ENCODE peak calls at places on chromosomes 3 and 15, in nine cellular contexts. N, P, W, Q, T, Z, E, U and I are unnamed samples. For H3K4me1, the result is how much of the 10 kb centered on the place peaks cover.

GRCh38 chr3:53109190-53109589 is 21.0 kb downstream of the RFT1 start:
- DNase-seq in P (no peak), Q (no peak), U (no peak), T (peak), N (no peak), E (no peak), Z (no peak), W (no peak), I (no peak)

GRCh38 chr15:101051291-101052030 is 132.3 kb downstream of the LRRK1 start:
- DNase-seq in Z (no peak), U (no peak), E (no peak), P (peak), T (no peak), W (no peak), Q (no peak), N (no peak), I (peak)

GRCh38 chr15:99631256-99631655 is 65.5 kb downstream of the MEF2A start:
- DNase-seq in U (no peak), E (no peak), W (no peak), Q (no peak), Z (no peak), T (no peak), N (no peak), P (no peak), I (no peak)

GRCh38 chr3:3600665-3601340 is 198.4 kb upstream of the LRRN1 start:
- DNase-seq in Z (no peak), N (no peak), T (no peak), U (no peak), E (no peak), P (no peak), Q (no peak), W (no peak), I (no peak)

GRCh38 chr3:142732066-142732465 is 8.2 kb downstream of the TRPC1 start:
- DNase-seq in P (no peak), E (no peak), T (no peak), Q (no peak), U (no peak), W (no peak), Z (no peak), N (no peak), I (no peak)

GRCh38 chr3:34703058-34703457 is 904.6 kb downstream of the PDCD6IP start:
- DNase-seq in W (no peak), E (no peak), N (no peak), Z (no peak), Q (no peak), U (no peak), T (no peak), P (no peak), I (no peak)

GRCh38 chr3:57652203-57652602 is 40.7 kb downstream of the DENND6A start:
- DNase-seq in E (no peak), P (no peak), U (no peak), T (no peak), N (no peak), Z (no peak), W (no peak), Q (no peak), I (no peak)

GRCh38 chr3:36434682-36435426 is 54.5 kb downstream of the STAC start:
- DNase-seq in U (no peak), E (no peak), Z (no peak), N (no peak), Q (no peak), P (no peak), W (no peak), T (no peak), I (no peak)

GRCh38 chr3:188689101-188689574 is 482.6 kb upstream of the TPRG1 start:
- DNase-seq in Z (no peak), U (no peak), P (no peak), Q (no peak), E (no peak), W (no peak), N (no peak), T (peak), I (no peak)

GRCh38 chr15:66739287-66739686 is 37.3 kb downstream of the SMAD6 start:
- DNase-seq in W (no peak), Q (no peak), E (no peak), Z (no peak), U (no peak), N (no peak), T (no peak), P (no peak), I (no peak)

GRCh38 chr3:38590521-38590920 is 59.0 kb downstream of the SCN5A start:
- DNase-seq in N (no peak), Z (no peak), E (no peak), P (no peak), T (no peak), W (no peak), Q (no peak), U (no peak), I (peak)

GRCh38 chr15:25244731-25245585 is 193.9 kb downstream of the UBE3A start:
- DNase-seq in W (peak), Q (no peak), U (no peak), E (peak), P (peak), N (no peak), Z (no peak), T (no peak), I (no peak)

GRCh38 chr3:72255736-72256559 is 471.0 kb upstream of the PROK2 start:
- DNase-seq in W (peak), P (peak), Z (peak), U (no peak), E (no peak), Q (no peak), T (no peak), N (peak), I (no peak)

GRCh38 chr15:47157827-47158226 is 559.5 kb upstream of the SEMA6D start:
- DNase-seq in T (no peak), Z (no peak), E (no peak), P (no peak), N (no peak), Q (no peak), U (no peak), W (no peak), I (no peak)

GRCh38 chr15:76172782-76173181 is 113.0 kb downstream of the TMEM266 start:
- DNase-seq in T (no peak), E (no peak), N (peak), W (no peak), Q (no peak), Z (no peak), U (no peak), P (no peak), I (no peak)

GRCh38 chr15:87843312-87843711 is 413.2 kb downstream of the NTRK3 start:
- DNase-seq in N (no peak), U (no peak), W (no peak), Z (no peak), T (no peak), E (no peak), P (no peak), Q (no peak), I (no peak)

GRCh38 chr3:173410836-173411235 is 13.3 kb downstream of the NLGN1 start:
- DNase-seq in W (no peak), E (no peak), Q (no peak), T (no peak), N (no peak), P (no peak), U (no peak), Z (no peak), I (no peak)

GRCh38 chr3:14537590-14538450 is 2.3 kb downstream of the GRIP2 start:
- DNase-seq in U (no peak), W (peak), T (no peak), P (no peak), Z (no peak), N (peak), Q (no peak), E (no peak), I (no peak)

GRCh38 chr15:78983146-78983918 is 38.5 kb upstream of the CTSH start:
- DNase-seq in W (no peak), P (no peak), Z (no peak), T (no peak), Q (no peak), N (no peak), E (peak), U (no peak), I (no peak)

GRCh38 chr3:14405120-14405885 is 2.9 kb downstream of the SLC6A6 start:
- DNase-seq in E (no peak), N (no peak), W (no peak), Z (no peak), U (no peak), T (no peak), Q (no peak), P (no peak), I (no peak)

GRCh38 chr3:48851407-48851806 is 3.7 kb upstream of the PRKAR2A start:
- DNase-seq in Z (no peak), N (no peak), U (no peak), P (no peak), Q (no peak), T (peak), E (no peak), W (no peak), I (no peak)

GRCh38 chr3:138923531-138923994 is 23.4 kb downstream of the FOXL2 start:
- DNase-seq in Q (peak), N (peak), T (peak), W (peak), E (peak), Z (peak), U (peak), P (peak), I (no peak)

GRCh38 chr3:147396709-147397046 is 9.7 kb downstream of the ZIC4 start:
- DNase-seq in Q (no peak), W (no peak), Z (no peak), U (no peak), E (no peak), T (no peak), P (no peak), N (no peak), I (no peak)

GRCh38 chr3:38835939-38836338 is 19.9 kb upstream of the SCN10A start:
- DNase-seq in N (no peak), W (no peak), U (no peak), Z (no peak), T (no peak), P (no peak), E (no peak), Q (no peak), I (peak)

GRCh38 chr15:45448516-45448915 is 70.2 kb upstream of the GATM start:
- DNase-seq in U (no peak), Z (no peak), Q (no peak), P (peak), E (no peak), W (no peak), T (peak), N (no peak), I (no peak)

GRCh38 chr3:185677146-185677829 is 91.2 kb downstream of the SENP2 start:
- DNase-seq in Z (no peak), Q (no peak), W (no peak), T (peak), P (peak), N (no peak), U (no peak), E (no peak), I (no peak)

GRCh38 chr15:80061581-80061980 is 2.1 kb downstream of the ZFAND6 start:
- DNase-seq in E (no peak), W (no peak), Q (no peak), P (no peak), U (no peak), T (peak), N (no peak), Z (no peak), I (no peak)

GRCh38 chr3:180180795-180181194 is 144.1 kb upstream of the PEX5L start:
- DNase-seq in U (no peak), P (no peak), Z (no peak), T (peak), N (no peak), E (no peak), Q (no peak), W (no peak), I (no peak)

GRCh38 chr3:197209366-197210260 is 88.8 kb downstream of the DLG1 start:
- DNase-seq in N (no peak), W (no peak), U (no peak), E (no peak), P (no peak), Z (no peak), T (no peak), Q (no peak), I (no peak)

GRCh38 chr3:42819351-42819965 is 10.2 kb downstream of the ACKR2 start:
- DNase-seq in U (no peak), N (no peak), P (peak), E (no peak), T (no peak), Q (no peak), W (no peak), Z (no peak), I (no peak)

GRCh38 chr3:183845090-183845489 is 19.7 kb upstream of the MAP6D1 start:
- DNase-seq in P (no peak), E (no peak), Q (no peak), U (no peak), Z (no peak), T (no peak), N (no peak), W (no peak), I (no peak)

GRCh38 chr3:73694988-73695757 is 70.4 kb upstream of the PDZRN3 start:
- DNase-seq in Z (no peak), Q (no peak), U (no peak), E (no peak), W (no peak), T (no peak), P (no peak), N (no peak), I (no peak)

GRCh38 chr15:98785796-98786581 is 137.7 kb downstream of the IGF1R start:
- DNase-seq in U (no peak), T (no peak), Z (no peak), E (no peak), P (peak), Q (no peak), N (peak), W (no peak), I (no peak)

GRCh38 chr3:17355591-17355990 is 386.8 kb downstream of the TBC1D5 start:
- DNase-seq in P (no peak), W (no peak), N (no peak), U (no peak), Q (no peak), E (no peak), T (no peak), Z (no peak), I (no peak)
- H3K27ac ChIP-seq in P (no peak), W (peak), N (no peak), U (no peak), Q (no peak), E (no peak), T (no peak), Z (no peak), I (no peak)

DNA sequence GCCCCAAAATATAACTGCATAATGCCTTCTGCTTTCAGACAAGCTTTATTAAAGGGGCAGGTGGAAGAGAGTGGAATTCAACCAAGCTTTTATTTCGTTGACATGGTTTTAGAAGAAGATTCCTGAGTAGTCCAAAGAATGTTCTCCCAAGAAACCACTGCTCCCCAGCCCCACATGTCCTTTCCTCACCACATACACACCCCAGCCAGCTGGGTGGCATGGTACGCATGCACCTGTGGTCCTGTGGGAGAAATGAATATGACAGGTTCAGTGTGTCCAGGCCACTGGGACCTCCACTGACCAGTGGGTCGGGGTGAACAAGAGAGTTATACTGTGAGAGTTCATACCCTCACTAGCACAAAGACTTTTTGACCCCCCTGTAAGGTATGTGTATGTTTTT is 30.2 kb downstream of the ARID3B start:
- DNase-seq in Q (no peak), U (no peak), W (no peak), Z (no peak), N (no peak), E (no peak), T (no peak), P (no peak), I (no peak)
- H3K4me1 ChIP-seq in Q (under half), U (under half), W (under half), Z (under half), N (under half), E (under half), T (under half), P (under half), I (under half)

DNA sequence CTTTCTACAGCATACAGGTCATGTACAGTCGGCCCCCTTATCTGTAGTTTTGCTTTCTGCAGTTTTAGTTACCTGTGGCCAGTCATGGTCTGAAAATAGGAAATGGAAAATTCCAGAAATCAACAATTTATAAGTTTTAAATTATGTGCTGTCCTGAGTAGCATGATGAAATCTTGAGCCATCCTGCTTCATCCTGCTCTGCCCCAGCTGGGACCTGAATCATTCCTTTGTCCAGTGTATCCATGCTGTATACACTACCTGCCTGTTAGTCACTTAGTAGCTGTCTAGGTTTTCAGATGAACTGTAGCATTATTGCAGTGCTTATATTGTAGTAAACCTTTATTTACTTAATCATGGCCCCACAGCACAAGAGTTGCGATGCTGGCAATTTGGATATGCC is 44.8 kb downstream of the AP4E1 start:
- DNase-seq in U (no peak), E (no peak), N (no peak), P (no peak), Z (no peak), T (peak), Q (no peak), W (no peak), I (no peak)
- H3K27ac ChIP-seq in U (no peak), E (no peak), N (no peak), P (no peak), Z (no peak), T (no peak), Q (no peak), W (no peak), I (no peak)

GRCh38 chr15:73329501-73330200 is 39.1 kb downstream of the HCN4 start:
- DNase-seq in U (no peak), Q (no peak), W (no peak), P (no peak), E (no peak), T (no peak), Z (no peak), N (no peak), I (no peak)
- H3K4me1 ChIP-seq in U (under half), Q (under half), W (under half), P (under half), E (under half), T (under half), Z (under half), N (under half), I (under half)

DNA sequence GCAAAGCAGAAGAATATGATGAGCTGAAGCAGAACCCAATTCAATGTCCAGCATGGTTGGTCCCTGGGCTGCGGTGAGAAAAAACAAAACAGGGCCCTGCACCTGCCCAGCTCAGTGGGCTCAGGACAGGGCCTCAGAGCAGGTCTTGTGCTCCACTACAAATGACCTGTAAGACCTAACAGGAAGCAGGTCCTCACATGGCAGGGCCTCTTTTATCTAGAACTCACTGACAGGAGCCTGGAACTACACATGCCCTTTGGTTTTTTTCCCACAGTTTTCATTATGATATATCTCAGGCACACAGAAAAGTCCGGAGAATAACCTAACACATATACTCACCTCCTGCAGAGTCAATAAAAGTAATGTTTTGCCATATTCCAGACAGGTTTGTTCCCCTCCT is 38.4 kb downstream of the CCDC12 start:
- DNase-seq in P (no peak), N (no peak), Q (no peak), T (no peak), U (no peak), E (no peak), W (no peak), Z (no peak), I (no peak)
- H3K27ac ChIP-seq in P (no peak), N (peak), Q (peak), T (no peak), U (no peak), E (peak), W (peak), Z (no peak), I (peak)

DNA sequence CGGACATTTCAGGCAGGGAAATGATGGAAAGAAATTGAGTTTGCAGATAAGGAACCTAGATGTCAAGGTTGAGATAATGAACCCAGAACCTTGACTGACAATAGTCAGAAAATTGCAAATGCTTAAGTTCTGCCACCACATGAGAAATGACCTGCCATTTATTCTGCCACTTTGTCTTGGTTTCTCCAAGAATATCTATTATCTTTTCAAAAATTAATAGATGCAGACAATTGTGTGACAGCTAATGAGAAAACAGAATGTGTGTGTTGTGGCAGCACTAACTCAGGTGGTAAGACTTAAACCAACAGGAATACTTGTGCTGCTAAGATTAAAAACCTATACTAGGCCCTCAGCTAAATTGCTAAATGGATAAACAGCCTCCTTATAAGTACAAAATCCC is 52.3 kb downstream of the CADPS start:
- DNase-seq in T (no peak), Z (no peak), W (no peak), Q (no peak), E (no peak), P (no peak), U (no peak), N (no peak), I (no peak)
- H3K4me1 ChIP-seq in T (under half), Z (under half), W (under half), Q (under half), E (under half), P (under half), U (under half), N (under half), I (under half)

GRCh38 chr3:99656606-99657005 is 18.2 kb downstream of the COL8A1 start:
- DNase-seq in Z (no peak), E (no peak), W (no peak), P (no peak), U (no peak), Q (no peak), N (no peak), T (no peak), I (no peak)

GRCh38 chr3:99659965-99660364 is 21.6 kb downstream of the COL8A1 start:
- DNase-seq in Q (no peak), W (no peak), Z (no peak), E (no peak), U (no peak), T (no peak), P (no peak), N (no peak), I (no peak)

GRCh38 chr3:99658274-99658673 is 19.9 kb downstream of the COL8A1 start:
- DNase-seq in T (no peak), N (no peak), P (no peak), W (no peak), Q (no peak), U (no peak), E (no peak), Z (no peak), I (no peak)

GRCh38 chr3:99662838-99663570 is 24.6 kb downstream of the COL8A1 start:
- DNase-seq in E (no peak), Z (no peak), P (no peak), N (no peak), U (no peak), Q (no peak), T (no peak), W (no peak), I (no peak)

DNA sequence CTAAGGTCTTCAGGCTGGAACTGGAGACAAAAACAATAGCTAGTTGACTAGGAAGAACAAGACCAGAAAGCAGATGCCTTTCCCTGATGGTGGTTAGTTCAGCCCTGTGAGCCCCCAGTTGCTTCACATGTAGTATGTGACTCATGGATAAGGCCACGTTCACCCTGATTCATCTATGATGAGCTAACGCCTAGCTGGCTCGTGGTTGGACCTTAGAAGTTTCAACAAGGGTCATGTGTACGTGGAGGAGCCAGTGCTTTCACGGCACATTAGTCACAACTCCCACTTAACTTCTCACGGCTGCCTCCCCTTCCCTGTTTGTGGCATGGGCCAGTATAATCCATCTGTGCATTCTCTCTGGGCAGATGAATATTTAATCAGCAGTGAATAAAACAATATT is 20.6 kb downstream of the COL8A1 start:
- DNase-seq in E (no peak), P (no peak), N (peak), Q (no peak), W (no peak), U (no peak), T (peak), Z (no peak), I (no peak)
- H3K27ac ChIP-seq in E (peak), P (no peak), N (peak), Q (peak), W (peak), U (no peak), T (peak), Z (no peak), I (peak)

GRCh38 chr15:68790910-68791309 is 29.8 kb downstream of the ANP32A start:
- DNase-seq in U (no peak), E (no peak), W (no peak), Q (no peak), Z (no peak), N (no peak), T (no peak), P (no peak), I (no peak)
- H3K4me1 ChIP-seq in U (half or more), E (half or more), W (half or more), Q (under half), Z (half or more), N (under half), T (under half), P (under half), I (half or more)